ENCODE peak calls at places on chromosomes 3 and 15, in four cellular contexts. O is caudate nucleus; Q is endodermal cell; L is activated naive CD4-positive, alpha-beta T cell. N is an unnamed sample.

GRCh38 chr3:145952541-145952940 is 208.4 kb downstream of the PLOD2 start:
- DNase-seq in Q (no peak), L (no peak), O (no peak), N (no peak)

GRCh38 chr3:107956991-107957467 is 133.8 kb downstream of the CD47 start:
- DNase-seq in L (no peak), Q (no peak), O (no peak), N (no peak)

GRCh38 chr3:179107617-179108016 is 36.0 kb upstream of the ZMAT3 start:
- DNase-seq in L (no peak), Q (no peak), O (no peak), N (no peak)

GRCh38 chr15:28912422-28912821 is 26.6 kb downstream of the APBA2 start:
- DNase-seq in O (no peak), Q (peak), L (no peak), N (no peak)

GRCh38 chr3:47441796-47442551 is 33.8 kb downstream of the SCAP start:
- DNase-seq in Q (no peak), O (no peak), L (no peak), N (no peak)

GRCh38 chr15:26759991-26760390 is 12.9 kb downstream of the GABRB3 start:
- DNase-seq in Q (no peak), O (no peak), L (no peak), N (no peak)

GRCh38 chr3:107993771-107994170 is 97.1 kb downstream of the CD47 start:
- DNase-seq in L (no peak), O (no peak), Q (no peak), N (no peak)

GRCh38 chr3:190728574-190729246 is 133.8 kb downstream of the GMNC start:
- DNase-seq in L (no peak), Q (no peak), O (no peak), N (no peak)

N was measured in GM13977.